ENCODE peak calls at places on chromosomes 2 and 18, in six cellular contexts. U is T-helper 1 cell, M is ACHN, Z is T47D, A is upper lobe of right lung, B is GM12878. I is an unnamed sample.

GRCh38 chr2:214203199-214203598 is 207.7 kb upstream of the VWC2L start:
- DNase-seq in M (no peak), Z (no peak), A (no peak), B (no peak), U (no peak), I (no peak)

GRCh38 chr2:86616502-86616901 is 7.2 kb downstream of the RNF103 start:
- DNase-seq in M (no peak), A (no peak), B (no peak), Z (no peak), U (no peak), I (no peak)

GRCh38 chr2:62586981-62587380 is 81.0 kb upstream of the TMEM17 start:
- DNase-seq in A (no peak), Z (no peak), B (peak), M (no peak), U (no peak), I (no peak)

GRCh38 chr2:20930928-20931327 is 108.0 kb upstream of the LDAH start:
- DNase-seq in Z (no peak), A (no peak), M (peak), U (no peak), B (no peak), I (no peak)

GRCh38 chr18:58637197-58637596 is 8.3 kb upstream of the ALPK2 start:
- DNase-seq in U (no peak), Z (no peak), B (no peak), M (no peak), A (no peak), I (no peak)

GRCh38 chr18:39434223-39434622 is 1868.6 kb upstream of the CELF4 start:
- DNase-seq in A (no peak), B (no peak), U (no peak), M (no peak), Z (no peak), I (no peak)

GRCh38 chr2:102253753-102254150 is 57.6 kb upstream of the IL1RL1 start:
- DNase-seq in U (no peak), Z (no peak), B (no peak), M (no peak), A (no peak), I (no peak)

GRCh38 chr2:63658176-63658968 is 69.6 kb downstream of the MDH1 start:
- DNase-seq in Z (no peak), U (no peak), B (no peak), A (no peak), M (no peak), I (no peak)

GRCh38 chr2:148666555-148666954 is 22.0 kb downstream of the EPC2 start:
- DNase-seq in U (no peak), M (no peak), B (no peak), A (no peak), Z (no peak), I (no peak)

GRCh38 chr2:118851650-118852049 is 4.2 kb upstream of the EN1 start:
- DNase-seq in B (no peak), M (no peak), A (no peak), U (no peak), Z (no peak), I (no peak)

GRCh38 chr2:217489145-217489960 is 513.4 kb downstream of the TNS1 start:
- DNase-seq in B (no peak), Z (no peak), U (no peak), M (no peak), A (no peak), I (no peak)

GRCh38 chr2:28274911-28275685 is 117.6 kb upstream of the FOSL2 start:
- DNase-seq in B (no peak), A (no peak), U (peak), M (peak), Z (no peak), I (no peak)

GRCh38 chr2:176814740-176815367 is 397.7 kb upstream of the HNRNPA3 start:
- DNase-seq in Z (peak), M (peak), B (peak), A (no peak), U (peak), I (no peak)

GRCh38 chr2:239230318-239231052 is 170.3 kb downstream of the HDAC4 start:
- DNase-seq in A (peak), M (no peak), B (no peak), Z (no peak), U (peak), I (no peak)

GRCh38 chr2:188333751-188334524 is 42.3 kb downstream of the GULP1 start:
- DNase-seq in Z (no peak), M (no peak), A (no peak), U (no peak), B (no peak), I (no peak)

GRCh38 chr2:26786207-26787023 is 559 bp downstream of the CENPA start:
- DNase-seq in B (no peak), A (peak), Z (no peak), M (peak), U (peak), I (no peak)

GRCh38 chr2:23055251-23055650 is 329.7 kb upstream of the KLHL29 start:
- DNase-seq in A (no peak), B (no peak), U (no peak), M (no peak), Z (no peak), I (no peak)

GRCh38 chr2:206392118-206392517 is 51.2 kb upstream of the ADAM23 start:
- DNase-seq in A (no peak), M (peak), U (peak), Z (peak), B (no peak), I (peak)

GRCh38 chr2:31108887-31109286 is 29.4 kb downstream of the GALNT14 start:
- DNase-seq in A (no peak), B (no peak), Z (no peak), M (peak), U (no peak), I (no peak)

GRCh38 chr18:71239111-71239624 is 950.3 kb downstream of the SOCS6 start:
- DNase-seq in Z (no peak), B (no peak), A (no peak), M (no peak), U (no peak), I (no peak)

GRCh38 chr2:38013158-38013752 is 62.7 kb downstream of the CYP1B1 start:
- DNase-seq in B (no peak), U (no peak), A (no peak), M (no peak), Z (no peak), I (no peak)

GRCh38 chr2:96239745-96240264 is 26.0 kb downstream of the TMEM127 start:
- DNase-seq in U (no peak), Z (no peak), M (no peak), A (no peak), B (no peak), I (no peak)

GRCh38 chr2:29261003-29261402 is 145.8 kb downstream of the CLIP4 start:
- DNase-seq in M (no peak), B (no peak), Z (no peak), A (no peak), U (no peak), I (no peak)

I was measured in LNCaP clone FGC.